ENCODE peak calls at places on chromosomes 13 and 19, in ten cellular contexts. One of them, this sample, is unnamed.

GRCh38 chr19:34096020-34096915 is 76.0 kb upstream of the LSM14A start:
- DNase-seq in mesothelial cell of epicardium: no peak
- DNase-seq in pancreas: no peak
- DNase-seq in heart left ventricle: no peak
- DNase-seq in fibroblast of mammary gland: peak; percentile 58
- DNase-seq in CD14-positive monocyte: no peak
- DNase-seq in body of pancreas: no peak
- DNase-seq in mucosa of descending colon: no peak
- DNase-seq in fibroblast of lung: peak; percentile 65
- DNase-seq in BJ: no peak
- DNase-seq in this sample: no peak

GRCh38 chr19:9078651-9079050 is 8.2 kb upstream of the OR1M1 start:
- DNase-seq in mesothelial cell of epicardium: no peak
- DNase-seq in pancreas: no peak
- DNase-seq in heart left ventricle: no peak
- DNase-seq in fibroblast of mammary gland: no peak
- DNase-seq in CD14-positive monocyte: no peak
- DNase-seq in body of pancreas: no peak
- DNase-seq in mucosa of descending colon: no peak
- DNase-seq in fibroblast of lung: no peak
- DNase-seq in BJ: no peak
- DNase-seq in this sample: no peak

GRCh38 chr19:34454685-34455084 is 26.5 kb downstream of the UBA2 start:
- DNase-seq in mesothelial cell of epicardium: no peak
- DNase-seq in pancreas: no peak
- DNase-seq in heart left ventricle: no peak
- DNase-seq in fibroblast of mammary gland: no peak
- DNase-seq in CD14-positive monocyte: no peak
- DNase-seq in body of pancreas: no peak
- DNase-seq in mucosa of descending colon: no peak
- DNase-seq in fibroblast of lung: no peak
- DNase-seq in BJ: no peak
- DNase-seq in this sample: no peak

GRCh38 chr19:55173717-55174409 is 6.2 kb downstream of the SYT5 start:
- DNase-seq in mesothelial cell of epicardium: peak; percentile 60
- DNase-seq in pancreas: peak; percentile 38
- DNase-seq in heart left ventricle: no peak
- DNase-seq in fibroblast of mammary gland: peak; percentile 81
- DNase-seq in CD14-positive monocyte: no peak
- DNase-seq in body of pancreas: peak; percentile 33
- DNase-seq in mucosa of descending colon: peak; percentile 70
- DNase-seq in fibroblast of lung: peak; percentile 75
- DNase-seq in BJ: peak; percentile 47
- DNase-seq in this sample: peak; percentile 49

GRCh38 chr13:41995946-41996345 is 35.0 kb upstream of the VWA8 start:
- DNase-seq in mesothelial cell of epicardium: no peak
- DNase-seq in pancreas: no peak
- DNase-seq in heart left ventricle: no peak
- DNase-seq in fibroblast of mammary gland: peak; percentile 61
- DNase-seq in CD14-positive monocyte: no peak
- DNase-seq in body of pancreas: no peak
- DNase-seq in mucosa of descending colon: no peak
- DNase-seq in fibroblast of lung: peak; percentile 21
- DNase-seq in BJ: no peak
- DNase-seq in this sample: no peak

GRCh38 chr19:1064661-1065605 is 2.0 kb upstream of the ARHGAP45 start:
- DNase-seq in mesothelial cell of epicardium: peak; percentile 85
- DNase-seq in pancreas: peak; percentile 70
- DNase-seq in heart left ventricle: peak; percentile 80
- DNase-seq in fibroblast of mammary gland: peak; percentile 64
- DNase-seq in CD14-positive monocyte: no peak
- DNase-seq in body of pancreas: peak; percentile 77
- DNase-seq in mucosa of descending colon: peak; percentile 81
- DNase-seq in fibroblast of lung: peak; percentile 69
- DNase-seq in BJ: no peak
- DNase-seq in this sample: no peak

GRCh38 chr19:49157445-49158224 is at the start of gene TRPM4:
- DNase-seq in mesothelial cell of epicardium: peak; percentile 90
- DNase-seq in pancreas: peak; percentile 93
- DNase-seq in heart left ventricle: peak; percentile 95
- DNase-seq in fibroblast of mammary gland: peak; percentile 62
- DNase-seq in CD14-positive monocyte: no peak
- DNase-seq in body of pancreas: peak; percentile 95
- DNase-seq in mucosa of descending colon: peak; percentile 93
- DNase-seq in fibroblast of lung: peak; percentile 67
- DNase-seq in BJ: peak; percentile 13
- DNase-seq in this sample: no peak

GRCh38 chr19:16259385-16260159 is 61.9 kb downstream of the AP1M1 start:
- DNase-seq in mesothelial cell of epicardium: no peak
- DNase-seq in pancreas: no peak
- DNase-seq in heart left ventricle: peak; percentile 62
- DNase-seq in fibroblast of mammary gland: no peak
- DNase-seq in CD14-positive monocyte: no peak
- DNase-seq in body of pancreas: no peak
- DNase-seq in mucosa of descending colon: peak; percentile 83
- DNase-seq in fibroblast of lung: no peak
- DNase-seq in BJ: no peak
- DNase-seq in this sample: no peak

GRCh38 chr13:110397445-110397844 is 90.4 kb downstream of the COL4A2 start:
- DNase-seq in mesothelial cell of epicardium: no peak
- DNase-seq in pancreas: no peak
- DNase-seq in heart left ventricle: no peak
- DNase-seq in fibroblast of mammary gland: peak; percentile 93
- DNase-seq in CD14-positive monocyte: no peak
- DNase-seq in body of pancreas: no peak
- DNase-seq in mucosa of descending colon: no peak
- DNase-seq in fibroblast of lung: peak; percentile 98
- DNase-seq in BJ: no peak
- DNase-seq in this sample: no peak

GRCh38 chr13:110396913-110397379 is 89.9 kb downstream of the COL4A2 start:
- DNase-seq in mesothelial cell of epicardium: no peak
- DNase-seq in pancreas: peak; percentile 55
- DNase-seq in heart left ventricle: peak; percentile 86
- DNase-seq in fibroblast of mammary gland: peak; percentile 100
- DNase-seq in CD14-positive monocyte: no peak
- DNase-seq in body of pancreas: peak; percentile 62
- DNase-seq in mucosa of descending colon: peak; percentile 75
- DNase-seq in fibroblast of lung: peak; percentile 100
- DNase-seq in BJ: peak; percentile 99
- DNase-seq in this sample: peak; percentile 99

GRCh38 chr13:110394371-110394841 is 87.3 kb downstream of the COL4A2 start:
- DNase-seq in mesothelial cell of epicardium: no peak
- DNase-seq in pancreas: no peak
- DNase-seq in heart left ventricle: no peak
- DNase-seq in fibroblast of mammary gland: peak; percentile 92
- DNase-seq in CD14-positive monocyte: no peak
- DNase-seq in body of pancreas: no peak
- DNase-seq in mucosa of descending colon: no peak
- DNase-seq in fibroblast of lung: peak; percentile 93
- DNase-seq in BJ: no peak
- DNase-seq in this sample: no peak

GRCh38 chr13:110398564-110399507 is 91.8 kb downstream of the COL4A2 start:
- DNase-seq in mesothelial cell of epicardium: no peak
- DNase-seq in pancreas: no peak
- DNase-seq in heart left ventricle: no peak
- DNase-seq in fibroblast of mammary gland: peak; percentile 59
- DNase-seq in CD14-positive monocyte: no peak
- DNase-seq in body of pancreas: no peak
- DNase-seq in mucosa of descending colon: no peak
- DNase-seq in fibroblast of lung: peak; percentile 70
- DNase-seq in BJ: no peak
- DNase-seq in this sample: no peak

GRCh38 chr13:110396476-110396875 is 89.4 kb downstream of the COL4A2 start:
- DNase-seq in mesothelial cell of epicardium: no peak
- DNase-seq in pancreas: no peak
- DNase-seq in heart left ventricle: no peak
- DNase-seq in fibroblast of mammary gland: peak; percentile 91
- DNase-seq in CD14-positive monocyte: no peak
- DNase-seq in body of pancreas: no peak
- DNase-seq in mucosa of descending colon: no peak
- DNase-seq in fibroblast of lung: no peak
- DNase-seq in BJ: no peak
- DNase-seq in this sample: no peak
- TF ChIP-seq CTCF in mesothelial cell of epicardium: no peak
- TF ChIP-seq CTCF in pancreas: no peak
- TF ChIP-seq CTCF in heart left ventricle: no peak
- TF ChIP-seq CTCF in fibroblast of mammary gland: no peak
- TF ChIP-seq CTCF in CD14-positive monocyte: no peak
- TF ChIP-seq CTCF in body of pancreas: no peak
- TF ChIP-seq CTCF in mucosa of descending colon: no peak
- TF ChIP-seq CTCF in fibroblast of lung: no peak
- TF ChIP-seq CTCF in BJ: no peak
- TF ChIP-seq CTCF in this sample: no peak

GRCh38 chr19:40444181-40445005 is at the start of gene SERTAD3:
- DNase-seq in mesothelial cell of epicardium: peak; percentile 99
- DNase-seq in pancreas: peak; percentile 97
- DNase-seq in heart left ventricle: peak; percentile 98
- DNase-seq in fibroblast of mammary gland: peak; percentile 89
- DNase-seq in CD14-positive monocyte: peak; percentile 96
- DNase-seq in body of pancreas: peak; percentile 99
- DNase-seq in mucosa of descending colon: peak; percentile 98
- DNase-seq in fibroblast of lung: peak; percentile 94
- DNase-seq in BJ: no peak
- DNase-seq in this sample: peak; percentile 87
- TF ChIP-seq CTCF in mesothelial cell of epicardium: peak; percentile 21
- TF ChIP-seq CTCF in pancreas: no peak
- TF ChIP-seq CTCF in heart left ventricle: no peak
- TF ChIP-seq CTCF in fibroblast of mammary gland: no peak
- TF ChIP-seq CTCF in CD14-positive monocyte: no peak
- TF ChIP-seq CTCF in body of pancreas: peak; percentile 26
- TF ChIP-seq CTCF in mucosa of descending colon: no peak
- TF ChIP-seq CTCF in fibroblast of lung: no peak
- TF ChIP-seq CTCF in BJ: no peak
- TF ChIP-seq CTCF in this sample: peak; percentile 27

GRCh38 chr19:12802267-12803106 is 618 bp downstream of the THSD8 start:
- DNase-seq in mesothelial cell of epicardium: no peak
- DNase-seq in pancreas: no peak
- DNase-seq in heart left ventricle: no peak
- DNase-seq in fibroblast of mammary gland: peak; percentile 10
- DNase-seq in CD14-positive monocyte: no peak
- DNase-seq in body of pancreas: peak; percentile 39
- DNase-seq in mucosa of descending colon: no peak
- DNase-seq in fibroblast of lung: no peak
- DNase-seq in BJ: no peak
- DNase-seq in this sample: no peak

GRCh38 chr19:12799723-12800343 is 1.8 kb downstream of the PRDX2 start:
- DNase-seq in mesothelial cell of epicardium: no peak
- DNase-seq in pancreas: peak; percentile 12
- DNase-seq in heart left ventricle: no peak
- DNase-seq in fibroblast of mammary gland: no peak
- DNase-seq in CD14-positive monocyte: no peak
- DNase-seq in body of pancreas: no peak
- DNase-seq in mucosa of descending colon: peak; percentile 43
- DNase-seq in fibroblast of lung: no peak
- DNase-seq in BJ: no peak
- DNase-seq in this sample: no peak

GRCh38 chr19:12800344-12800732 is 1.3 kb downstream of the PRDX2 start:
- DNase-seq in mesothelial cell of epicardium: no peak
- DNase-seq in pancreas: peak; percentile 15
- DNase-seq in heart left ventricle: no peak
- DNase-seq in fibroblast of mammary gland: no peak
- DNase-seq in CD14-positive monocyte: no peak
- DNase-seq in body of pancreas: no peak
- DNase-seq in mucosa of descending colon: no peak
- DNase-seq in fibroblast of lung: no peak
- DNase-seq in BJ: no peak
- DNase-seq in this sample: no peak

GRCh38 chr19:12800873-12801465 is 631 bp downstream of the PRDX2 start:
- DNase-seq in mesothelial cell of epicardium: no peak
- DNase-seq in pancreas: peak; percentile 54
- DNase-seq in heart left ventricle: peak; percentile 72
- DNase-seq in fibroblast of mammary gland: no peak
- DNase-seq in CD14-positive monocyte: no peak
- DNase-seq in body of pancreas: peak; percentile 60
- DNase-seq in mucosa of descending colon: no peak
- DNase-seq in fibroblast of lung: no peak
- DNase-seq in BJ: no peak
- DNase-seq in this sample: no peak

DNA sequence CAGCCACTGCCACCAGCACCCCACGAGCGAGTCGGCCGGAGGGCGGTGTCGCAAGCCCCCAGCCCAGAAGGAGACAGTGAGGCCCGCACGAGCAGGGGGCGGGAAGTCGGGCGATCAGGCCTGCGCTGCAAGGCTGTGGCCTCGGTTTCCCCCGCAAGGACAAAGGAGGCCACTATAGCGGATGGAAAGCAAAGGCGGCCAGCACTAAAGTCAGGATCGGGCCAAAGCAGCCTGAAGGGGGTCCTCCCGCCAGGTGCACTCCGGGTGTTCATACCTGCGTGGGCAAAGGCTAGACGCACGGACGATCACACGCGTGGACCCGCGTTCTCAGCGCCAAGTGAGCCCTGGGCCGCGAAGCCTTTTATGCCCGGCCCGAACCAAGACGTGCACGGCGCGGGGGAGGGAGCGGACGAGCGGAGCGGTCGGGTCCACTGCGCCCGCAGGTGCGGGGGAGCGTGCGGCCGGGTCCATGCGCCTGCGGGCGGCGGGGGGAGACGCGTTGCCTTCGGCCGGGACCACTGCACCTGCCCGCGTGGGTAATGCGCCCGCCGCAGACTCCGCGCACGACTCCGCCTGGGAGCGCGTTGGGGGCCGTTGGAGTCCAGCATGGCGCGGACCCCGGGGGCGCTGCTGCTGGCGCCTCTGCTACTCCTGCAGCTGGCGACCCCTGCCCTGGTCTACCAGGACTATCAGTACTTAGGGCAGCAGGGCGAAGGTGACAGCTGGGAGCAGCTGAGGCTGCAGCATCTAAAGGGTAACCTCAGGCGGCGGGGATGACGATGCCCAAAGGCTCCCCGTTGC is at the start of the genes PRDX2 and THSD8:
- DNase-seq in mesothelial cell of epicardium: peak; percentile 84
- DNase-seq in pancreas: peak; percentile 84
- DNase-seq in heart left ventricle: peak; percentile 89
- DNase-seq in fibroblast of mammary gland: peak; percentile 56
- DNase-seq in CD14-positive monocyte: no peak
- DNase-seq in body of pancreas: peak; percentile 87
- DNase-seq in mucosa of descending colon: peak; percentile 90
- DNase-seq in fibroblast of lung: peak; percentile 68
- DNase-seq in BJ: no peak
- DNase-seq in this sample: no peak
- TF ChIP-seq CTCF in mesothelial cell of epicardium: no peak
- TF ChIP-seq CTCF in pancreas: no peak
- TF ChIP-seq CTCF in heart left ventricle: no peak
- TF ChIP-seq CTCF in fibroblast of mammary gland: no peak
- TF ChIP-seq CTCF in CD14-positive monocyte: no peak
- TF ChIP-seq CTCF in body of pancreas: no peak
- TF ChIP-seq CTCF in mucosa of descending colon: no peak
- TF ChIP-seq CTCF in fibroblast of lung: peak; percentile 3
- TF ChIP-seq CTCF in BJ: no peak
- TF ChIP-seq CTCF in this sample: no peak

DNA sequence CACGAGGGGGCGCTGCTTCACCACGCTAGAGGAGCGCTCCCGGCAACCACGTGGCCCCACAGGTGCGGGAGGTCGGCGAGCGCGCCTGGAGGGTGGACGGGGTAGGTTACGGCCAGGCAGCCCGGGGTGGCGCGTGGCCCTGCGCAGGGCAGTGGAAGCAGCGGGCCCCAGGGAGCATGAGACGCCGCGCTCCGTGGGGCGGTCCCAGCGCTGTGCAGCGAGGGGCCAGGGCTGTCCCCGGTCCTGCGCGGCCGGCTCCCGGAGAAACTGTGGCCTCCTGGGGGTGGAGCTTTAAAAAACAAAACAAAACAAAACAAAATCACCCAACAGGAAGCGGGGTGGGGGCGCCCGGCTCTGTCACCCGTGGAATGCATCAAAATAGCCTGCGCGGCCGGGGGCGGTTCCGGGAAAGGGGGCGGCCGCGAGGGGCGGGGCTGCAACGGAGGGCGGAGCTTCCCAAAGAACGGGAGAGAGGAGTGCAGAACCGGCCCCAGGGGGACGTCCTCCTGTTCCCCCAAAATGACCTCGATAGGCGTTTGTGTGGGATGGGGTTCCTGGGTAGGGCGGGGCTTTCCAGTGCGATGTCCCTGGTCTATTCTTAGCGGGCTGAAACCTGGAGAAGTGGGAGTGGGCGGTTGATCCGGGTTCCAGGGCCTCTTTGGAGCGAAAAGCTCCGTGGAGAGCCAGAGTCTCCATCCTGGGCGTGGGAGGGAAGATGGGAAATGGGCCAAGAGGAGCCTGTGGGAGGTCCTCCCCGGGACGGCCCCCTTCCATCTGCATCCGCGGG is 27.3 kb downstream of the NUMBL start:
- DNase-seq in mesothelial cell of epicardium: peak; percentile 97
- DNase-seq in pancreas: peak; percentile 93
- DNase-seq in heart left ventricle: peak; percentile 95
- DNase-seq in fibroblast of mammary gland: peak; percentile 85
- DNase-seq in CD14-positive monocyte: peak; percentile 75
- DNase-seq in body of pancreas: peak; percentile 93
- DNase-seq in mucosa of descending colon: peak; percentile 93
- DNase-seq in fibroblast of lung: peak; percentile 86
- DNase-seq in BJ: no peak
- DNase-seq in this sample: peak; percentile 79
- TF ChIP-seq CTCF in mesothelial cell of epicardium: peak; percentile 98
- TF ChIP-seq CTCF in pancreas: peak; percentile 98
- TF ChIP-seq CTCF in heart left ventricle: peak; percentile 99
- TF ChIP-seq CTCF in fibroblast of mammary gland: peak; percentile 65
- TF ChIP-seq CTCF in CD14-positive monocyte: peak; percentile 97
- TF ChIP-seq CTCF in body of pancreas: peak; percentile 98
- TF ChIP-seq CTCF in mucosa of descending colon: peak; percentile 4
- TF ChIP-seq CTCF in fibroblast of lung: peak; percentile 80
- TF ChIP-seq CTCF in BJ: peak; percentile 91
- TF ChIP-seq CTCF in this sample: no peak